ENCODE peak calls at places on chromosome 2, in seven cellular contexts. A is AG08396; S is HCT116; J is stimulated activated CD4-positive, alpha-beta T cell treated with anti-CD3 and anti-CD28 coated beads, Interleukin-1b, Interleukin-23, amount 100 ng/mL, for 24 hours; K is upper lobe of right lung; U is HuH-7.5; Z is A549. F is an unnamed sample.
A peak's percentile ranks its signal among the peaks of the same experiment; 100 is the strongest.

GRCh38 chr2:238950551-238950950 is 102.7 kb downstream of the TWIST2 start:
- DNase-seq in A (no peak), S (no peak), J (no peak), K (peak; percentile 54), U (no peak), Z (no peak), F (peak; percentile 51)

GRCh38 chr2:29509397-29509796 is 394.2 kb downstream of the CLIP4 start:
- DNase-seq in A (no peak), S (no peak), J (no peak), K (no peak), U (no peak), Z (no peak), F (no peak)

GRCh38 chr2:9356336-9356735 is 67.0 kb downstream of the ITGB1BP1 start:
- DNase-seq in A (no peak), S (no peak), J (no peak), K (no peak), U (no peak), Z (no peak), F (no peak)

GRCh38 chr2:11097988-11098387 is 57.3 kb upstream of the SLC66A3 start:
- DNase-seq in A (no peak), S (no peak), J (no peak), K (no peak), U (no peak), Z (no peak), F (no peak)

GRCh38 chr2:66802877-66803276 is 368.0 kb downstream of the MEIS1 start:
- DNase-seq in A (no peak), S (no peak), J (no peak), K (no peak), U (no peak), Z (no peak), F (no peak)

GRCh38 chr2:156088598-156088997 is 243.9 kb downstream of the NR4A2 start:
- DNase-seq in A (no peak), S (no peak), J (no peak), K (no peak), U (no peak), Z (peak; percentile 9), F (no peak)

GRCh38 chr2:238952261-238952924 is 104.5 kb downstream of the TWIST2 start:
- DNase-seq in A (peak; percentile 49), S (no peak), J (no peak), K (no peak), U (no peak), Z (no peak), F (no peak)

GRCh38 chr2:172109670-172110421 is 7.1 kb upstream of the DLX2 start:
- DNase-seq in A (no peak), S (no peak), J (no peak), K (no peak), U (no peak), Z (no peak), F (peak; percentile 72)

GRCh38 chr2:165161510-165161909 is 42.3 kb downstream of the SCN3A start:
- DNase-seq in A (no peak), S (no peak), J (no peak), K (no peak), U (no peak), Z (no peak), F (no peak)

GRCh38 chr2:10285578-10286198 is 17.0 kb upstream of the HPCAL1 start:
- DNase-seq in A (peak; percentile 76), S (peak; percentile 71), J (no peak), K (peak; percentile 90), U (no peak), Z (peak; percentile 90), F (peak; percentile 88)

GRCh38 chr2:113257511-113258264 is 21.0 kb downstream of the PAX8 start:
- DNase-seq in A (no peak), S (no peak), J (no peak), K (no peak), U (no peak), Z (no peak), F (no peak)

GRCh38 chr2:119820275-119820674 is 60.6 kb downstream of the PTPN4 start:
- DNase-seq in A (peak; percentile 25), S (no peak), J (no peak), K (no peak), U (no peak), Z (peak; percentile 58), F (no peak)

GRCh38 chr2:237715459-237715947 is 83.1 kb upstream of the RBM44 start:
- DNase-seq in A (no peak), S (no peak), J (no peak), K (no peak), U (peak; percentile 88), Z (no peak), F (no peak)

GRCh38 chr2:144350151-144350802 is 169.6 kb downstream of the ZEB2 start:
- DNase-seq in A (no peak), S (no peak), J (no peak), K (no peak), U (no peak), Z (peak; percentile 51), F (no peak)

GRCh38 chr2:142834003-142834402 is 43.5 kb upstream of the KYNU start:
- DNase-seq in A (no peak), S (no peak), J (no peak), K (no peak), U (no peak), Z (no peak), F (no peak)

GRCh38 chr2:156423674-156424282 is 12.4 kb upstream of the GPD2 start:
- DNase-seq in A (no peak), S (no peak), J (no peak), K (no peak), U (no peak), Z (no peak), F (no peak)

GRCh38 chr2:47494267-47495130 is 91.5 kb downstream of the MSH2 start:
- DNase-seq in A (no peak), S (no peak), J (no peak), K (no peak), U (no peak), Z (no peak), F (no peak)

GRCh38 chr2:109129921-109130725 is 1.1 kb downstream of the SH3RF3 start:
- DNase-seq in A (peak; percentile 36), S (no peak), J (no peak), K (no peak), U (peak; percentile 30), Z (no peak), F (peak; percentile 79)

GRCh38 chr2:233059797-233060499 is at the start of gene INPP5D:
- DNase-seq in A (no peak), S (no peak), J (no peak), K (peak; percentile 77), U (no peak), Z (no peak), F (peak; percentile 95)

GRCh38 chr2:240125749-240126148 is 10.4 kb downstream of the COPS9 start:
- DNase-seq in A (no peak), S (no peak), J (no peak), K (peak; percentile 53), U (no peak), Z (no peak), F (peak; percentile 54)

GRCh38 chr2:84449711-84450110 is 9.4 kb downstream of the SUCLG1 start:
- DNase-seq in A (no peak), S (no peak), J (no peak), K (no peak), U (no peak), Z (no peak), F (no peak)

GRCh38 chr2:23021311-23022120 is 363.5 kb upstream of the KLHL29 start:
- DNase-seq in A (no peak), S (no peak), J (no peak), K (no peak), U (no peak), Z (no peak), F (no peak)

GRCh38 chr2:218264773-218265601 is 4.2 kb downstream of the GPBAR1 start:
- DNase-seq in A (no peak), S (no peak), J (no peak), K (peak; percentile 53), U (no peak), Z (no peak), F (peak; percentile 72)

GRCh38 chr2:186595219-186595618 is 5.4 kb downstream of the ITGAV start:
- DNase-seq in A (no peak), S (no peak), J (no peak), K (no peak), U (peak; percentile 33), Z (peak; percentile 65), F (no peak)

GRCh38 chr2:230128943-230129342 is 60.2 kb upstream of the SLC16A14 start:
- DNase-seq in A (peak; percentile 49), S (no peak), J (no peak), K (no peak), U (no peak), Z (no peak), F (no peak)

GRCh38 chr2:151616760-151617339 is 117.4 kb downstream of the NEB start:
- DNase-seq in A (no peak), S (no peak), J (no peak), K (no peak), U (no peak), Z (no peak), F (no peak)

GRCh38 chr2:43005975-43006833 is 213.8 kb upstream of the HAAO start:
- DNase-seq in A (no peak), S (no peak), J (no peak), K (no peak), U (no peak), Z (no peak), F (peak; percentile 43)

GRCh38 chr2:46273919-46274318 is 23.3 kb upstream of the EPAS1 start:
- DNase-seq in A (no peak), S (no peak), J (no peak), K (no peak), U (no peak), Z (peak; percentile 22), F (no peak)

GRCh38 chr2:191878576-191879298 is 31.8 kb upstream of the CAVIN2 start:
- DNase-seq in A (peak; percentile 69), S (no peak), J (no peak), K (no peak), U (no peak), Z (peak; percentile 55), F (no peak)

GRCh38 chr2:88069117-88069516 is 1.5 kb downstream of the SMYD1 start:
- DNase-seq in A (no peak), S (no peak), J (no peak), K (no peak), U (no peak), Z (no peak), F (no peak)

GRCh38 chr2:159044804-159045286 is 76.4 kb downstream of the TANC1 start:
- DNase-seq in A (peak; percentile 36), S (no peak), J (no peak), K (no peak), U (no peak), Z (no peak), F (no peak)

GRCh38 chr2:189287982-189288494 is 108.5 kb upstream of the COL5A2 start:
- DNase-seq in A (no peak), S (peak; percentile 34), J (no peak), K (no peak), U (peak; percentile 11), Z (peak; percentile 85), F (no peak)

GRCh38 chr2:166179201-166179600 is 51.4 kb upstream of the SCN1A start:
- DNase-seq in A (no peak), S (no peak), J (no peak), K (no peak), U (no peak), Z (no peak), F (no peak)

GRCh38 chr2:72570401-72570800 is 255.4 kb downstream of the EXOC6B start:
- DNase-seq in A (no peak), S (no peak), J (no peak), K (no peak), U (no peak), Z (peak; percentile 62), F (no peak)

F was measured in spleen.